ENCODE peak calls at places on chromosomes 4 and X, in seven cellular contexts. H, M, F, R, U, I and T are unnamed samples.

GRCh38 chrX:29535212-29536162 is 679.9 kb upstream of the MAGEB2 start:
- DNase-seq in H (no peak), M (no peak), F (no peak), R (no peak), U (peak), I (no peak), T (no peak)

GRCh38 chr4:7338876-7339623 is 95.7 kb downstream of the PSAPL1 start:
- DNase-seq in H (no peak), M (no peak), F (no peak), R (no peak), U (no peak), I (no peak), T (no peak)

GRCh38 chr4:141098163-141098562 is 35.1 kb downstream of the RNF150 start:
- DNase-seq in H (no peak), M (no peak), F (no peak), R (no peak), U (no peak), I (no peak), T (no peak)

GRCh38 chr4:77172336-77172735 is 15.3 kb downstream of the CCNG2 start:
- DNase-seq in H (no peak), M (no peak), F (no peak), R (no peak), U (no peak), I (no peak), T (no peak)

GRCh38 chrX:65667503-65668355 is at the start of gene MSN:
- DNase-seq in H (peak), M (peak), F (peak), R (peak), U (peak), I (no peak), T (peak)

GRCh38 chrX:65941775-65942174 is 98.1 kb downstream of the VSIG4 start:
- DNase-seq in H (no peak), M (no peak), F (no peak), R (no peak), U (no peak), I (no peak), T (no peak)

GRCh38 chrX:9626379-9626778 is 139.3 kb downstream of the GPR143 start:
- DNase-seq in H (no peak), M (no peak), F (no peak), R (no peak), U (no peak), I (no peak), T (no peak)

GRCh38 chrX:23478561-23478960 is 143.9 kb downstream of the PTCHD1 start:
- DNase-seq in H (no peak), M (no peak), F (no peak), R (no peak), U (no peak), I (no peak), T (no peak)

GRCh38 chr4:886244-886643 is 45.9 kb downstream of the GAK start:
- DNase-seq in H (no peak), M (no peak), F (no peak), R (no peak), U (no peak), I (no peak), T (no peak)

GRCh38 chr4:141350122-141350904 is 129.6 kb downstream of the ZNF330 start:
- DNase-seq in H (peak), M (peak), F (no peak), R (no peak), U (peak), I (no peak), T (peak)

GRCh38 chr4:185774815-185775684 is 36.9 kb downstream of the SORBS2 start:
- DNase-seq in H (no peak), M (peak), F (peak), R (no peak), U (peak), I (no peak), T (no peak)

GRCh38 chr4:112708772-112709171 is 71.8 kb downstream of the LARP7 start:
- DNase-seq in H (no peak), M (no peak), F (no peak), R (no peak), U (no peak), I (no peak), T (no peak)

GRCh38 chrX:1582686-1583437 is 8.5 kb upstream of the AKAP17A start:
- DNase-seq in H (no peak), M (peak), F (peak), R (no peak), U (no peak), I (peak), T (no peak)

GRCh38 chrX:149982310-149982709 is 44.0 kb upstream of the EOLA2 start:
- DNase-seq in H (no peak), M (no peak), F (no peak), R (no peak), U (no peak), I (no peak), T (no peak)

GRCh38 chrX:127058220-127058619 is 238.7 kb downstream of the PRR32 start:
- DNase-seq in H (no peak), M (no peak), F (no peak), R (no peak), U (no peak), I (no peak), T (no peak)

GRCh38 chrX:49754238-49754857 is 58.6 kb upstream of the PAGE1 start:
- DNase-seq in H (peak), M (peak), F (peak), R (peak), U (peak), I (peak), T (peak)

GRCh38 chrX:131392666-131393065 is 103.6 kb upstream of the IGSF1 start:
- DNase-seq in H (no peak), M (no peak), F (no peak), R (no peak), U (no peak), I (no peak), T (no peak)

GRCh38 chr4:186771624-186772023 is 48.0 kb upstream of the FAT1 start:
- DNase-seq in H (no peak), M (no peak), F (no peak), R (no peak), U (no peak), I (no peak), T (no peak)

GRCh38 chr4:140185725-140186124 is 31.7 kb upstream of the MAML3 start:
- DNase-seq in H (no peak), M (no peak), F (no peak), R (no peak), U (no peak), I (no peak), T (no peak)

GRCh38 chr4:10381146-10381545 is 76.1 kb downstream of the ZNF518B start:
- DNase-seq in H (no peak), M (no peak), F (no peak), R (no peak), U (no peak), I (no peak), T (no peak)

GRCh38 chr4:94446386-94446785 is 5.4 kb upstream of the PDLIM5 start:
- DNase-seq in H (no peak), M (no peak), F (no peak), R (no peak), U (no peak), I (no peak), T (no peak)

GRCh38 chr4:47915378-47915777 is 995 bp upstream of the NFXL1 start:
- DNase-seq in H (no peak), M (no peak), F (no peak), R (no peak), U (peak), I (no peak), T (no peak)

GRCh38 chrX:39613997-39614679 is 483.6 kb downstream of the BCOR start:
- DNase-seq in H (peak), M (no peak), F (peak), R (peak), U (no peak), I (no peak), T (no peak)

GRCh38 chr4:44186096-44186849 is 262.3 kb downstream of the KCTD8 start:
- DNase-seq in H (no peak), M (no peak), F (peak), R (no peak), U (no peak), I (no peak), T (no peak)

GRCh38 chr4:146520894-146521542 is 722 bp downstream of the SLC10A7 start:
- DNase-seq in H (peak), M (peak), F (peak), R (peak), U (peak), I (no peak), T (peak)

GRCh38 chrX:5278908-5279307 is 949.8 kb downstream of the NLGN4X start:
- DNase-seq in H (no peak), M (no peak), F (no peak), R (no peak), U (no peak), I (no peak), T (no peak)
- TF ChIP-seq POLR2AphosphoS5 in H (no peak), M (no peak), F (no peak), R (no peak), U (no peak), I (no peak), T (no peak)

GRCh38 chr4:32475710-32476109 is 1755.5 kb downstream of the PCDH7 start:
- DNase-seq in H (no peak), M (no peak), F (no peak), R (no peak), U (no peak), I (no peak), T (no peak)
- TF ChIP-seq POLR2AphosphoS5 in H (no peak), M (no peak), F (no peak), R (no peak), U (no peak), I (no peak), T (no peak)

DNA sequence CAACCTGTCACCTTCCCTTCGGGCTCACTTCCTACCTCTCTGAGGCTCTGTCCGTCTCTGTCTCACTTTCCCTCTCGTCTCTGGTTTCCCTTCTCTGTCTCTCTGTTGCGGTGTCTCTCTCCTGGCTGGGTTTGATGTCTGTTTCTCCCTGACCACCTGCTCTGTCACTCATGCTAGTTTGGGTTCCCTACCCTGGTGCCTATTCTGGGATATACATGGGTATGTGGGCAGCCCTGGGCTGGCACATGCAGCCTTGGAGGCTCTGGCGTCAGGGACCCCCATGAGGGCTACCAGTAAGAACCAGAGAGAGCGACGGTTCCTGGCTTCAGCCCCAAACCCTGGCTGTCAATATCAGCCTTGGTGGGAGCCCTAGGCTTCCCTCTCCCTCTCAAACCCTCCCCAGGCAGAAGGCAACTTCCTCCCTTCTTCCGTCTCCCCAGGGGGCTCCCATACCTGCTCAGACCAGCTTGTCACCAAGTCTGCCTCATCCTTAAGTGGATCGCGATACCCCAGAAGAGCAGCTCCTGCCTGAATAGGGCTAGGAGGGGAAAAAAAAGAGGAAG is 314 bp downstream of the DNASE1L1 start:
- DNase-seq in H (no peak), M (no peak), F (no peak), R (no peak), U (no peak), I (no peak), T (no peak)
- TF ChIP-seq POLR2AphosphoS5 in H (no peak), M (no peak), F (no peak), R (no peak), U (no peak), I (no peak), T (no peak)

DNA sequence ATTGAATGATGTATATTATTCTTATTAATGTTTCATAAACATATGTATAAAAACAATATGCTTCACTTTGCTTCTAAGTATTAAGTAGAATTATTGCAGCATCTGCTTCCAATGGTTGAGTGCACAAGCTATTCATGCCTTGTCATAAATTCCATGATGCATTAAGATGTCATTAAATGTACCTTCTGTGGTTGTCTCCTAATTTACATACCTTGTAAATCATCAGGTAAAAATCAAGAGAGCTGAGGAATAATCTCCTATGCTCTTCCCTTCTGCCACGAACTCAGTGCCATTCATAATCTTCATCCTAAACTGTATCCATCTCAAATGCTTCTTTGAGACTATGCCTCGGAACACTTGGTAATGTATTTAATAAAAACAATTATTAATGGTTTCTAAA is 1037.6 kb downstream of the STPG2 start:
- DNase-seq in H (no peak), M (no peak), F (no peak), R (no peak), U (no peak), I (no peak), T (no peak)
- TF ChIP-seq POLR2AphosphoS5 in H (no peak), M (no peak), F (no peak), R (no peak), U (no peak), I (no peak), T (no peak)

DNA sequence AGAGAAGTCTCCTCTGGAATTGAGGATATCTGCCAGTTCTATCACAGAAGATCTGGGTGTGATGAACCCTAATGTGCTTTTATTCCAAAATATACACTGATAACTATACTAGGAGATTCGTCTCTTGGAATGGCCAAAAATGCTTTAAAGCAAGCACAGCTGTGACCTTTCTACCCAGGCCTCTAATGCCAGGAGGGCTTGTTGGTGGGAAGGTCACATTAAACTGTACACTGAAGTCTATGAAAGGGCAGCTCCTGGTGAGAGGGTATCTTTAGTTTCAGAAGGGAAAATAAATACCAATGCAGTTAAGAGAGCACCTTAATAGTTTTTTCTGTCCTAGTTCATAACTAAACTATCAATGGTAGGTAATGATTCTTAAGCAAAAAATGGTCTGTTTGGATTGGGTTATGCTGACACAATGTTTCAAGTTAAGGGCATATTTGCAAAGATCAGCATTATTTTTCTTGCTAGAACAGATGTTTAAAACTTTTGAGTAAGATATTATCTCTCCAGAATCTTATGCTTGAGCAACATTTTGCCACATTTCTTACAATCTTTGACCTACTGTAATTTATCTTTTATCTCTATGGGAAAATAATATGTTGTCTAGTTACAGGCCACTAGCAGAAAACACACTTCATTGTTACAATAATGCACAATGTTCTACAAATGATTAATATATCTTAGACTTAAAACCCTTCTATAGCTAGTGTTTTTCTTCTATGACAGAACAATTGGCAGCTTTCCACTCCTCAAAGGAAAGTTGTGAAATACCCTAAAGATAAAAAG is 59.6 kb downstream of the SEC24D start:
- DNase-seq in H (no peak), M (no peak), F (no peak), R (no peak), U (peak), I (no peak), T (no peak)
- TF ChIP-seq POLR2AphosphoS5 in H (no peak), M (no peak), F (no peak), R (no peak), U (no peak), I (no peak), T (no peak)

GRCh38 chr4:149347139-149347538 is 468.5 kb downstream of the IQCM start:
- DNase-seq in H (no peak), M (no peak), F (no peak), R (no peak), U (no peak), I (no peak), T (no peak)

GRCh38 chr4:149343614-149344013 is 472.0 kb downstream of the IQCM start:
- DNase-seq in H (no peak), M (no peak), F (no peak), R (no peak), U (no peak), I (no peak), T (no peak)

GRCh38 chr4:149344436-149344835 is 471.2 kb downstream of the IQCM start:
- DNase-seq in H (no peak), M (no peak), F (no peak), R (no peak), U (no peak), I (no peak), T (no peak)

GRCh38 chr4:149345424-149345823 is 470.2 kb downstream of the IQCM start:
- DNase-seq in H (no peak), M (no peak), F (no peak), R (no peak), U (no peak), I (no peak), T (no peak)
- TF ChIP-seq POLR2AphosphoS5 in H (no peak), M (no peak), F (no peak), R (no peak), U (no peak), I (no peak), T (no peak)